ENCODE peak calls at places on chromosomes 5 and 9, in four cellular contexts. B is SK-N-SH, P is GM12878, J is K562. M is an unnamed sample.

GRCh38 chr5:64333891-64334290 is 168.2 kb downstream of the RNF180 start:
- DNase-seq in B (no peak), P (no peak), J (no peak), M (no peak)

GRCh38 chr9:126205260-126205659 is 121.4 kb upstream of the MVB12B start:
- DNase-seq in B (peak), P (no peak), J (no peak), M (no peak)

GRCh38 chr9:14322211-14323082 is 8.5 kb upstream of the NFIB start:
- DNase-seq in B (peak), P (no peak), J (peak), M (peak)

GRCh38 chr5:6019612-6020011 is 358.7 kb downstream of the MED10 start:
- DNase-seq in B (no peak), P (no peak), J (no peak), M (no peak)

GRCh38 chr5:175444060-175444904 is at the start of gene DRD1:
- DNase-seq in B (peak), P (no peak), J (peak), M (no peak)

GRCh38 chr5:72516916-72517315 is 9.7 kb upstream of the ZNF366 start:
- DNase-seq in B (no peak), P (no peak), J (no peak), M (no peak)

GRCh38 chr9:82031538-82032280 is 43.1 kb downstream of the SPATA31D1 start:
- DNase-seq in B (no peak), P (no peak), J (no peak), M (peak)

GRCh38 chr9:131273791-131274673 is 2.3 kb downstream of the FAM78A start:
- DNase-seq in B (no peak), P (no peak), J (peak), M (no peak)

GRCh38 chr5:115583474-115583873 is 18.8 kb downstream of the TICAM2 start:
- DNase-seq in B (no peak), P (no peak), J (no peak), M (no peak)

GRCh38 chr9:130186839-130187522 is 14.8 kb downstream of the NCS1 start:
- DNase-seq in B (peak), P (no peak), J (peak), M (peak)

GRCh38 chr9:137749511-137749910 is 128.1 kb upstream of the CACNA1B start:
- DNase-seq in B (no peak), P (no peak), J (no peak), M (no peak)

GRCh38 chr9:83472221-83472665 is 66.0 kb downstream of the FRMD3 start:
- DNase-seq in B (no peak), P (no peak), J (no peak), M (peak)

GRCh38 chr5:171537463-171537862 is 118.0 kb downstream of the FGF18 start:
- DNase-seq in B (no peak), P (no peak), J (no peak), M (no peak)

GRCh38 chr5:142561029-142561428 is 124.9 kb downstream of the FGF1 start:
- DNase-seq in B (no peak), P (no peak), J (no peak), M (no peak)

GRCh38 chr5:1184481-1184880 is 16.9 kb upstream of the SLC6A19 start:
- DNase-seq in B (no peak), P (no peak), J (no peak), M (no peak)

GRCh38 chr5:111892949-111893348 is 136.0 kb upstream of the NREP start:
- DNase-seq in B (peak), P (no peak), J (no peak), M (no peak)

GRCh38 chr5:139151902-139152301 is 46.3 kb downstream of the SIL1 start:
- DNase-seq in B (no peak), P (no peak), J (no peak), M (no peak)

GRCh38 chr5:139149477-139150199 is 48.5 kb downstream of the SIL1 start:
- DNase-seq in B (no peak), P (no peak), J (no peak), M (no peak)

GRCh38 chr5:139148306-139148705 is 49.9 kb downstream of the SIL1 start:
- DNase-seq in B (no peak), P (no peak), J (no peak), M (no peak)

GRCh38 chr5:139148986-139149385 is 49.2 kb downstream of the SIL1 start:
- DNase-seq in B (no peak), P (no peak), J (no peak), M (no peak)

GRCh38 chr5:139150359-139150999 is 47.7 kb downstream of the SIL1 start:
- DNase-seq in B (no peak), P (no peak), J (no peak), M (no peak)
- TF ChIP-seq NFIC in B (no peak), P (no peak), J (no peak), M (no peak)

GRCh38 chr5:15737036-15737821 is 237.2 kb downstream of the FBXL7 start:
- DNase-seq in B (peak), P (no peak), J (no peak), M (no peak)
- TF ChIP-seq NFIC in B (no peak), P (no peak), J (no peak), M (no peak)

GRCh38 chr5:143979044-143979690 is 167.2 kb downstream of the HMHB1 start:
- DNase-seq in B (no peak), P (no peak), J (no peak), M (no peak)
- TF ChIP-seq NFIC in B (no peak), P (peak), J (no peak), M (no peak)

DNA sequence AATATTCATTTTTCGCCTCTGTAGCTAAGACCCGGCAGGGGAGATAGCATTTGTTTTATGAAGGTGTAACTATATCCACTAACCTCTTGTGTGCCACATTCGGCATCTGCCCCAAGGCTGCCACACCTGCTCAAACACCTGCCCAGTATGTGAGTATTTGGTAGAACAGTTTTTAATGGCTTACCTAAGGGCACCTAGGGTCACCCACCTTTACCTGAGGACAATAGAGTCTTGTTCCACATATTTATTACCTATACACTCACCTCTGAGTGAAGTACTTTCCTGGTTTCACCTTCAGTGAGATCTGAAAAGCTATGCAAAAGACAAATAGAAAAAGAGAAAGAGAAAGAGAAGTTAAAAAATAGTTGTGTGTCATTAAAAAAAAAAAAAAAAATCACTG is 68.0 kb upstream of the PIP5K1B start:
- DNase-seq in B (no peak), P (no peak), J (no peak), M (no peak)
- TF ChIP-seq NFIC in B (no peak), P (no peak), J (no peak), M (no peak)